ENCODE peak calls at places on chromosomes 6 and 20, in five cellular contexts. One of them, this sample, is unnamed.

GRCh38 chr6:168284187-168284586 is 35.4 kb downstream of the DACT2 start:
- ATAC-seq in activated naive CD4-positive, alpha-beta T cell treated with anti-CD3 and anti-CD28 coated beads, Interleukin-2, amount 50 U/mL, for 72 hours: no peak
- ATAC-seq in left lung: no peak
- ATAC-seq in sciatic nerve: no peak
- ATAC-seq in lower lobe of right lung: no peak
- ATAC-seq in this sample: no peak

GRCh38 chr6:16436550-16436949 is 198.2 kb downstream of the GMPR start:
- ATAC-seq in lower lobe of right lung: peak; percentile 23
- ATAC-seq in left lung: no peak
- ATAC-seq in sciatic nerve: no peak
- ATAC-seq in activated naive CD4-positive, alpha-beta T cell treated with anti-CD3 and anti-CD28 coated beads, Interleukin-2, amount 50 U/mL, for 72 hours: peak; percentile 64
- ATAC-seq in this sample: no peak

GRCh38 chr6:85983032-85983659 is 340.5 kb upstream of the SYNCRIP start:
- ATAC-seq in sciatic nerve: no peak
- ATAC-seq in lower lobe of right lung: no peak
- ATAC-seq in activated naive CD4-positive, alpha-beta T cell treated with anti-CD3 and anti-CD28 coated beads, Interleukin-2, amount 50 U/mL, for 72 hours: no peak
- ATAC-seq in left lung: no peak
- ATAC-seq in this sample: no peak

GRCh38 chr6:87473419-87473903 is 687 bp downstream of the SLC35A1 start:
- ATAC-seq in left lung: peak; percentile 72
- ATAC-seq in lower lobe of right lung: peak; percentile 76
- ATAC-seq in activated naive CD4-positive, alpha-beta T cell treated with anti-CD3 and anti-CD28 coated beads, Interleukin-2, amount 50 U/mL, for 72 hours: no peak
- ATAC-seq in sciatic nerve: no peak
- ATAC-seq in this sample: peak; percentile 10

GRCh38 chr20:62282877-62283503 is 19.8 kb upstream of the ADRM1 start:
- ATAC-seq in activated naive CD4-positive, alpha-beta T cell treated with anti-CD3 and anti-CD28 coated beads, Interleukin-2, amount 50 U/mL, for 72 hours: no peak
- ATAC-seq in lower lobe of right lung: no peak
- ATAC-seq in sciatic nerve: no peak
- ATAC-seq in left lung: no peak
- ATAC-seq in this sample: no peak

GRCh38 chr20:25538838-25539665 is 46.3 kb downstream of the NINL start:
- ATAC-seq in sciatic nerve: peak; percentile 7
- ATAC-seq in left lung: peak; percentile 64
- ATAC-seq in activated naive CD4-positive, alpha-beta T cell treated with anti-CD3 and anti-CD28 coated beads, Interleukin-2, amount 50 U/mL, for 72 hours: no peak
- ATAC-seq in lower lobe of right lung: peak; percentile 47
- ATAC-seq in this sample: no peak

GRCh38 chr20:33971147-33971775 is 22.4 kb upstream of the RALY start:
- ATAC-seq in lower lobe of right lung: no peak
- ATAC-seq in sciatic nerve: no peak
- ATAC-seq in activated naive CD4-positive, alpha-beta T cell treated with anti-CD3 and anti-CD28 coated beads, Interleukin-2, amount 50 U/mL, for 72 hours: no peak
- ATAC-seq in left lung: no peak
- ATAC-seq in this sample: no peak

GRCh38 chr6:14360565-14360964 is 243.0 kb downstream of the CD83 start:
- ATAC-seq in left lung: no peak
- ATAC-seq in lower lobe of right lung: no peak
- ATAC-seq in sciatic nerve: no peak
- ATAC-seq in activated naive CD4-positive, alpha-beta T cell treated with anti-CD3 and anti-CD28 coated beads, Interleukin-2, amount 50 U/mL, for 72 hours: no peak
- ATAC-seq in this sample: no peak

GRCh38 chr6:130781557-130781956 is 45.6 kb upstream of the SMLR1 start:
- ATAC-seq in sciatic nerve: no peak
- ATAC-seq in lower lobe of right lung: peak; percentile 19
- ATAC-seq in activated naive CD4-positive, alpha-beta T cell treated with anti-CD3 and anti-CD28 coated beads, Interleukin-2, amount 50 U/mL, for 72 hours: peak; percentile 77
- ATAC-seq in left lung: no peak
- ATAC-seq in this sample: no peak

GRCh38 chr20:13718161-13718560 is 66.6 kb downstream of the ESF1 start:
- ATAC-seq in left lung: no peak
- ATAC-seq in sciatic nerve: no peak
- ATAC-seq in lower lobe of right lung: no peak
- ATAC-seq in activated naive CD4-positive, alpha-beta T cell treated with anti-CD3 and anti-CD28 coated beads, Interleukin-2, amount 50 U/mL, for 72 hours: no peak
- ATAC-seq in this sample: no peak

GRCh38 chr20:15967334-15967733 is 605.9 kb downstream of the KIF16B start:
- ATAC-seq in lower lobe of right lung: no peak
- ATAC-seq in activated naive CD4-positive, alpha-beta T cell treated with anti-CD3 and anti-CD28 coated beads, Interleukin-2, amount 50 U/mL, for 72 hours: no peak
- ATAC-seq in sciatic nerve: no peak
- ATAC-seq in left lung: no peak
- ATAC-seq in this sample: no peak

GRCh38 chr6:45754432-45754831 is 261.2 kb downstream of the CLIC5 start:
- ATAC-seq in lower lobe of right lung: no peak
- ATAC-seq in sciatic nerve: no peak
- ATAC-seq in activated naive CD4-positive, alpha-beta T cell treated with anti-CD3 and anti-CD28 coated beads, Interleukin-2, amount 50 U/mL, for 72 hours: no peak
- ATAC-seq in left lung: no peak
- ATAC-seq in this sample: no peak

GRCh38 chr20:25549866-25550477 is 35.4 kb downstream of the NINL start:
- ATAC-seq in left lung: peak; percentile 36
- ATAC-seq in sciatic nerve: peak; percentile 31
- ATAC-seq in activated naive CD4-positive, alpha-beta T cell treated with anti-CD3 and anti-CD28 coated beads, Interleukin-2, amount 50 U/mL, for 72 hours: no peak
- ATAC-seq in lower lobe of right lung: no peak
- ATAC-seq in this sample: peak; percentile 11

GRCh38 chr6:89369009-89369408 is 16.5 kb upstream of the UBE2J1 start:
- ATAC-seq in sciatic nerve: peak; percentile 84
- ATAC-seq in lower lobe of right lung: peak; percentile 66
- ATAC-seq in left lung: peak; percentile 73
- ATAC-seq in activated naive CD4-positive, alpha-beta T cell treated with anti-CD3 and anti-CD28 coated beads, Interleukin-2, amount 50 U/mL, for 72 hours: no peak
- ATAC-seq in this sample: peak; percentile 59

GRCh38 chr20:37699202-37699601 is 5.4 kb downstream of the CTNNBL1 start:
- ATAC-seq in left lung: no peak
- ATAC-seq in lower lobe of right lung: no peak
- ATAC-seq in sciatic nerve: no peak
- ATAC-seq in activated naive CD4-positive, alpha-beta T cell treated with anti-CD3 and anti-CD28 coated beads, Interleukin-2, amount 50 U/mL, for 72 hours: no peak
- ATAC-seq in this sample: no peak

GRCh38 chr6:31114540-31114876 is at the start of gene PSORS1C1:
- ATAC-seq in lower lobe of right lung: peak; percentile 94
- ATAC-seq in activated naive CD4-positive, alpha-beta T cell treated with anti-CD3 and anti-CD28 coated beads, Interleukin-2, amount 50 U/mL, for 72 hours: no peak
- ATAC-seq in sciatic nerve: peak; percentile 88
- ATAC-seq in left lung: peak; percentile 95
- ATAC-seq in this sample: peak; percentile 97

GRCh38 chr6:148629910-148630470 is 116.8 kb upstream of the UST start:
- ATAC-seq in activated naive CD4-positive, alpha-beta T cell treated with anti-CD3 and anti-CD28 coated beads, Interleukin-2, amount 50 U/mL, for 72 hours: no peak
- ATAC-seq in left lung: no peak
- ATAC-seq in lower lobe of right lung: no peak
- ATAC-seq in sciatic nerve: no peak
- ATAC-seq in this sample: no peak

GRCh38 chr20:4729265-4729664 is 7.6 kb downstream of the PRND start:
- ATAC-seq in activated naive CD4-positive, alpha-beta T cell treated with anti-CD3 and anti-CD28 coated beads, Interleukin-2, amount 50 U/mL, for 72 hours: peak; percentile 60
- ATAC-seq in left lung: no peak
- ATAC-seq in sciatic nerve: no peak
- ATAC-seq in lower lobe of right lung: no peak
- ATAC-seq in this sample: no peak

GRCh38 chr6:107735906-107736635 is 88.0 kb downstream of the SCML4 start:
- ATAC-seq in lower lobe of right lung: no peak
- ATAC-seq in left lung: no peak
- ATAC-seq in activated naive CD4-positive, alpha-beta T cell treated with anti-CD3 and anti-CD28 coated beads, Interleukin-2, amount 50 U/mL, for 72 hours: peak; percentile 32
- ATAC-seq in sciatic nerve: no peak
- ATAC-seq in this sample: no peak

GRCh38 chr6:157456524-157456829 is 75.5 kb downstream of the ZDHHC14 start:
- ATAC-seq in activated naive CD4-positive, alpha-beta T cell treated with anti-CD3 and anti-CD28 coated beads, Interleukin-2, amount 50 U/mL, for 72 hours: peak; percentile 19
- ATAC-seq in lower lobe of right lung: no peak
- ATAC-seq in sciatic nerve: no peak
- ATAC-seq in left lung: no peak
- ATAC-seq in this sample: no peak

GRCh38 chr20:663315-664090 is 10.5 kb upstream of the SRXN1 start:
- ATAC-seq in activated naive CD4-positive, alpha-beta T cell treated with anti-CD3 and anti-CD28 coated beads, Interleukin-2, amount 50 U/mL, for 72 hours: no peak
- ATAC-seq in left lung: no peak
- ATAC-seq in lower lobe of right lung: no peak
- ATAC-seq in sciatic nerve: no peak
- ATAC-seq in this sample: no peak

GRCh38 chr20:62394248-62395245 is 7.6 kb downstream of the RPS21 start:
- ATAC-seq in lower lobe of right lung: no peak
- ATAC-seq in sciatic nerve: no peak
- ATAC-seq in activated naive CD4-positive, alpha-beta T cell treated with anti-CD3 and anti-CD28 coated beads, Interleukin-2, amount 50 U/mL, for 72 hours: no peak
- ATAC-seq in left lung: no peak
- ATAC-seq in this sample: no peak

GRCh38 chr20:42744756-42745465 is 444.8 kb downstream of the PTPRT start:
- ATAC-seq in activated naive CD4-positive, alpha-beta T cell treated with anti-CD3 and anti-CD28 coated beads, Interleukin-2, amount 50 U/mL, for 72 hours: no peak
- ATAC-seq in left lung: no peak
- ATAC-seq in sciatic nerve: no peak
- ATAC-seq in lower lobe of right lung: no peak
- ATAC-seq in this sample: no peak

GRCh38 chr6:85416049-85416448 is 33.8 kb upstream of the NT5E start:
- ATAC-seq in lower lobe of right lung: no peak
- ATAC-seq in sciatic nerve: no peak
- ATAC-seq in activated naive CD4-positive, alpha-beta T cell treated with anti-CD3 and anti-CD28 coated beads, Interleukin-2, amount 50 U/mL, for 72 hours: no peak
- ATAC-seq in left lung: no peak
- ATAC-seq in this sample: no peak

GRCh38 chr20:19552144-19552895 is 205.7 kb upstream of the RIN2 start:
- ATAC-seq in left lung: peak; percentile 99
- ATAC-seq in lower lobe of right lung: peak; percentile 94
- ATAC-seq in sciatic nerve: peak; percentile 90
- ATAC-seq in activated naive CD4-positive, alpha-beta T cell treated with anti-CD3 and anti-CD28 coated beads, Interleukin-2, amount 50 U/mL, for 72 hours: no peak
- ATAC-seq in this sample: peak; percentile 65

This sample was measured in SK-N-SH treated with all-trans-retinoic acid at 6 μM for 48 hours.